ENCODE peak calls at places on chromosomes 7 and 10, in four cellular contexts. C is spleen, S is GM12878, F is HCT116. J is an unnamed sample.

GRCh38 chr7:37514520-37514919 is 65.9 kb upstream of the ELMO1 start:
- DNase-seq in C (no peak), S (no peak), F (no peak), J (no peak)

GRCh38 chr10:4101918-4102654 is 317.1 kb upstream of the KLF6 start:
- DNase-seq in C (no peak), S (peak), F (no peak), J (no peak)

GRCh38 chr7:128168667-128169210 is 72.3 kb upstream of the LEP start:
- DNase-seq in S (no peak), C (no peak), F (no peak), J (no peak)

GRCh38 chr7:424301-424935 is 95.2 kb downstream of the PDGFA start:
- DNase-seq in F (no peak), S (no peak), C (peak), J (no peak)

GRCh38 chr7:39811161-39811614 is 138.9 kb upstream of the CDK13 start:
- DNase-seq in S (no peak), C (no peak), F (no peak), J (no peak)

GRCh38 chr7:36960105-36960504 is 235.8 kb upstream of the AOAH start:
- DNase-seq in C (no peak), S (no peak), F (no peak), J (no peak)

GRCh38 chr10:9579110-9579705 is 1438.5 kb upstream of the CELF2 start:
- DNase-seq in C (no peak), F (no peak), S (no peak), J (no peak)

GRCh38 chr7:142496545-142496991 is 238.7 kb upstream of the PRSS58 start:
- DNase-seq in F (peak), C (no peak), S (no peak), J (no peak)

GRCh38 chr10:118342638-118343020 is 505 bp upstream of the FAM204A start:
- DNase-seq in F (no peak), S (no peak), C (no peak), J (no peak)

GRCh38 chr10:44995914-44996633 is 4.6 kb upstream of the ZNF22 start:
- DNase-seq in S (no peak), C (no peak), F (no peak), J (peak)

GRCh38 chr10:115209133-115209532 is 116.0 kb downstream of the ATRNL1 start:
- DNase-seq in C (no peak), S (no peak), F (no peak), J (no peak)

GRCh38 chr7:17304926-17305325 is 6.5 kb downstream of the AHR start:
- DNase-seq in C (no peak), F (peak), S (no peak), J (no peak)

GRCh38 chr7:102152672-102153585 is 133.7 kb upstream of the SH2B2 start:
- DNase-seq in C (no peak), S (no peak), F (peak), J (no peak)

GRCh38 chr7:2870471-2870941 is 26.4 kb upstream of the GNA12 start:
- DNase-seq in S (no peak), C (peak), F (peak), J (peak)

GRCh38 chr7:112504093-112504695 is 23.4 kb downstream of the LSMEM1 start:
- DNase-seq in S (no peak), F (no peak), C (no peak), J (no peak)

GRCh38 chr10:128029731-128030369 is 96.4 kb downstream of the MKI67 start:
- DNase-seq in C (no peak), S (no peak), F (no peak), J (no peak)

GRCh38 chr7:55192718-55193117 is 172.4 kb upstream of the LANCL2 start:
- DNase-seq in F (no peak), S (no peak), C (no peak), J (no peak)

GRCh38 chr7:153939177-153939576 is 113.0 kb upstream of the DPP6 start:
- DNase-seq in F (no peak), S (no peak), C (no peak), J (peak)

GRCh38 chr10:46077141-46077554 is 31.1 kb upstream of the MSMB start:
- DNase-seq in S (no peak), C (no peak), F (no peak), J (no peak)

GRCh38 chr10:105269011-105269410 is 627.9 kb downstream of the SORCS3 start:
- DNase-seq in S (no peak), C (no peak), F (no peak), J (no peak)

GRCh38 chr10:30493609-30494530 is 59.9 kb downstream of the MAP3K8 start:
- DNase-seq in F (no peak), C (peak), S (no peak), J (no peak)

GRCh38 chr7:47432988-47433895 is 148.7 kb downstream of the TNS3 start:
- DNase-seq in C (no peak), F (no peak), S (no peak), J (no peak)

GRCh38 chr7:50659329-50659965 is 94.2 kb upstream of the DDC start:
- DNase-seq in F (no peak), C (no peak), S (no peak), J (no peak)

GRCh38 chr7:128386415-128386925 is 23.3 kb downstream of the IMPDH1 start:
- DNase-seq in F (no peak), C (no peak), S (no peak), J (no peak)

GRCh38 chr10:69087600-69088470 is at the start of gene SRGN:
- DNase-seq in C (peak), F (no peak), S (peak), J (peak)
- TF ChIP-seq POLR2AphosphoS5 in C (peak), F (no peak), S (peak), J (peak)

GRCh38 chr10:110834622-110835219 is 37.0 kb upstream of the PDCD4 start:
- DNase-seq in C (no peak), S (no peak), F (no peak), J (peak)
- TF ChIP-seq POLR2A in C (no peak), S (no peak), F (no peak), J (no peak)

DNA sequence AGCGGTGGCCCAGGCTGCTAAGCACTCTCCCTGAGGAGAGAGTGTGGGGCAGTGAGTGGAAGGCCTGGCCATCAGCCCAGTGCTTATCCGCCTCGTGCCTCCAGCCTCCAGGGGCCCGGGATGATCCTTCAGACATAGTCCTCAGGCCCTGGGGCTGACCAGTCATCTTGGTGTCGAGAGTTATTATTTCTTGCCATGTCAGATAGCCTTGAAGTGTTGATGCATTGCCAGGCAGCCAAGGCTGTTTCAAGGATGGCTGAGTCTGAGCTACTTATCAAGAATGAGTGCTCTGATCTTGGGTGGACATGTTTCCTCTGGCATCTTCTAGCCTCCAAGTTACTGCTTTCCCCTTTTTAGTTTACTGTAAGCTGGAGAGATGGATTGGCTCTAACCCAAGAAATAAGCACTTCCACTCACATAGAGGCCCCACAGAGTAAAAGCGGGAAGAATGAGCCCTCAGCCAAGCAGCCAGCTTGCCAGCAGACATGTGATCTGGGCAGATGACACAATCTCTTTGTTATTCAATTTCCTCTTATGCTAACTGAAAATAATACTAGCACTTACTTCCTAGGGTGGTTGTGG is 136.5 kb upstream of the NAMPT start:
- DNase-seq in S (no peak), F (no peak), C (peak), J (peak)
- TF ChIP-seq POLR2AphosphoS5 in S (no peak), F (no peak), C (peak), J (peak)

DNA sequence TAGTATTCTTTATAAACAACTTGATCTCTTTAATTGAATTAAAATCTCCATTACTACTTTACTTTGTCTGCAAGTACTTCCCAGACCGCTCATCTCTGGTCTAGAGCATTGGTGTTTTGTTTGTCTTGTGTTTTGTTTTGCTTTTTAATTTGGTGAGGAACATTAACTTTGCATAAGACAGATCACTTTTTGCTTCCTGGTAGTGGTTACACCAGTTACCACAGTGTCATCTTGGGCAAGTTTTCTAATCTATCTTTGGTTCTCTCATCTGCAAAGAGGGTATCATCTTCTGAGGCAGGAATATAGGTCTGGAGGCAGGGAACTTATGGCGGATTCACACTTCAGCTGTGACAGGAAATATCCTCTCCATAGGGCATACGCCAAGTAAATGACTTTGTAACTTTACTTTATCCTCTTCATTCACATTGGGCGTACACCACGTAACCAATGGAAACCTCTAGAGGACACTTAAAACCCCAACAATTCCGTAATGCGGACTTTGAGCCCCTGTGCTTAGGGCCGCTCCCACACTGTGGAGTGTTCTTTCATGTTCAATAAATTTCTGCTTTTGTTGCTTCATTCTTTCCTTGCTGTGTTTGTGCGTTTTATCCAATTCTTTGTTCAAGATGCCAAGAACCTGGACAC is 83.1 kb upstream of the JAZF1 start:
- DNase-seq in S (no peak), C (no peak), F (no peak), J (no peak)
- TF ChIP-seq POLR2A in S (no peak), C (no peak), F (no peak), J (no peak)